ENCODE peak calls at places on chromosome 3, in eight cellular contexts. D is hepatocyte, I is neural progenitor cell, F is aorta, G is mesendoderm, K is IMR-90, R is right atrium auricular region, X is cardiac muscle cell. H is an unnamed sample.

GRCh38 chr3:188574885-188575284 is 420.9 kb downstream of the LPP start:
- DNase-seq in D (no peak), I (no peak), F (no peak), G (no peak), K (no peak), R (no peak), X (no peak), H (no peak)

GRCh38 chr3:122975163-122975923 is 52.2 kb downstream of the SEMA5B start:
- DNase-seq in D (peak), I (peak), F (peak), G (peak), K (peak), R (no peak), X (peak), H (no peak)

GRCh38 chr3:150495563-150496168 is 50.6 kb downstream of the SERP1 start:
- DNase-seq in D (peak), I (peak), F (no peak), G (peak), K (peak), R (no peak), X (peak), H (peak)

GRCh38 chr3:132966374-132966773 is 71.8 kb upstream of the TMEM108 start:
- DNase-seq in D (no peak), I (no peak), F (no peak), G (no peak), K (no peak), R (no peak), X (no peak), H (no peak)

GRCh38 chr3:155497930-155498647 is 204.6 kb upstream of the STRIT1 start:
- DNase-seq in D (no peak), I (no peak), F (no peak), G (no peak), K (peak), R (no peak), X (peak), H (no peak)

GRCh38 chr3:81395739-81396138 is 365.7 kb downstream of the GBE1 start:
- DNase-seq in D (peak), I (peak), F (no peak), G (peak), K (no peak), R (no peak), X (no peak), H (no peak)

GRCh38 chr3:195114786-195115597 is 156.0 kb downstream of the XXYLT1 start:
- DNase-seq in D (no peak), I (no peak), F (no peak), G (no peak), K (no peak), R (no peak), X (no peak), H (no peak)

GRCh38 chr3:163916596-163917560 is 1161.4 kb downstream of the SI start:
- DNase-seq in D (peak), I (peak), F (no peak), G (peak), K (no peak), R (no peak), X (no peak), H (peak)

GRCh38 chr3:53773586-53774368 is 72.4 kb downstream of the CHDH start:
- DNase-seq in D (peak), I (no peak), F (no peak), G (peak), K (peak), R (no peak), X (peak), H (no peak)

GRCh38 chr3:122858373-122858772 is 63.5 kb downstream of the SLC49A4 start:
- DNase-seq in D (peak), I (no peak), F (no peak), G (peak), K (peak), R (no peak), X (peak), H (peak)

GRCh38 chr3:129579991-129580390 is 26.5 kb downstream of the PLXND1 start:
- DNase-seq in D (no peak), I (no peak), F (no peak), G (no peak), K (no peak), R (no peak), X (no peak), H (no peak)

GRCh38 chr3:146739203-146739671 is 134.1 kb upstream of the PLSCR5 start:
- DNase-seq in D (no peak), I (no peak), F (no peak), G (no peak), K (no peak), R (no peak), X (no peak), H (no peak)

GRCh38 chr3:10351013-10351735 is 30.3 kb upstream of the SEC13 start:
- DNase-seq in D (no peak), I (peak), F (no peak), G (peak), K (no peak), R (no peak), X (no peak), H (peak)

GRCh38 chr3:189848636-189849035 is 217.4 kb downstream of the TP63 start:
- DNase-seq in D (no peak), I (no peak), F (no peak), G (no peak), K (no peak), R (no peak), X (peak), H (no peak)

GRCh38 chr3:186902154-186902553 is 28.2 kb upstream of the ST6GAL1 start:
- DNase-seq in D (no peak), I (no peak), F (no peak), G (peak), K (no peak), R (no peak), X (no peak), H (no peak)

GRCh38 chr3:28751864-28752263 is 403.2 kb upstream of the AZI2 start:
- DNase-seq in D (no peak), I (no peak), F (no peak), G (no peak), K (no peak), R (no peak), X (no peak), H (no peak)

GRCh38 chr3:122942241-122942640 is 85.3 kb downstream of the SEMA5B start:
- DNase-seq in D (no peak), I (no peak), F (no peak), G (no peak), K (no peak), R (no peak), X (no peak), H (no peak)

GRCh38 chr3:59551834-59552233 is 502.0 kb upstream of the CFAP20DC start:
- DNase-seq in D (no peak), I (no peak), F (no peak), G (no peak), K (no peak), R (no peak), X (no peak), H (no peak)

GRCh38 chr3:140246578-140246977 is 311.6 kb downstream of the CLSTN2 start:
- DNase-seq in D (no peak), I (no peak), F (no peak), G (peak), K (no peak), R (no peak), X (no peak), H (no peak)

GRCh38 chr3:35965908-35966307 is 326.6 kb downstream of the ARPP21 start:
- DNase-seq in D (peak), I (peak), F (no peak), G (peak), K (peak), R (no peak), X (peak), H (no peak)

GRCh38 chr3:195129644-195130492 is 141.1 kb downstream of the XXYLT1 start:
- DNase-seq in D (no peak), I (no peak), F (no peak), G (no peak), K (peak), R (no peak), X (no peak), H (no peak)

GRCh38 chr3:172520332-172520831 is 2.8 kb downstream of the TNFSF10 start:
- DNase-seq in D (no peak), I (no peak), F (no peak), G (no peak), K (peak), R (no peak), X (peak), H (no peak)

GRCh38 chr3:193040836-193041672 is 123.4 kb upstream of the MB21D2 start:
- DNase-seq in D (peak), I (peak), F (no peak), G (peak), K (peak), R (no peak), X (peak), H (peak)

GRCh38 chr3:27594096-27594690 is 110.0 kb upstream of the SLC4A7 start:
- DNase-seq in D (no peak), I (no peak), F (no peak), G (no peak), K (peak), R (no peak), X (peak), H (no peak)

GRCh38 chr3:168620854-168621253 is 525.1 kb upstream of the GOLIM4 start:
- DNase-seq in D (peak), I (peak), F (no peak), G (peak), K (no peak), R (no peak), X (peak), H (peak)

GRCh38 chr3:149967067-149967685 is 3.5 kb downstream of the PFN2 start:
- DNase-seq in D (peak), I (peak), F (no peak), G (peak), K (peak), R (no peak), X (peak), H (peak)

GRCh38 chr3:170044280-170044679 is 6.5 kb downstream of the GPR160 start:
- DNase-seq in D (no peak), I (no peak), F (no peak), G (no peak), K (no peak), R (no peak), X (no peak), H (no peak)

GRCh38 chr3:43923101-43923979 is 232.6 kb downstream of the ABHD5 start:
- DNase-seq in D (no peak), I (no peak), F (no peak), G (no peak), K (no peak), R (no peak), X (no peak), H (no peak)

GRCh38 chr3:179071161-179071568 is 444 bp downstream of the ZMAT3 start:
- DNase-seq in D (peak), I (no peak), F (peak), G (peak), K (peak), R (no peak), X (no peak), H (peak)

GRCh38 chr3:84987709-84988504 is 29.1 kb downstream of the CADM2 start:
- DNase-seq in D (peak), I (no peak), F (no peak), G (no peak), K (no peak), R (no peak), X (no peak), H (no peak)

GRCh38 chr3:118476885-118477618 is 557.6 kb downstream of the IGSF11 start:
- DNase-seq in D (no peak), I (no peak), F (no peak), G (no peak), K (no peak), R (no peak), X (no peak), H (no peak)

GRCh38 chr3:186060222-186060621 is 48.7 kb downstream of the ETV5 start:
- DNase-seq in D (no peak), I (no peak), F (no peak), G (no peak), K (no peak), R (no peak), X (no peak), H (no peak)

GRCh38 chr3:162719684-162720341 is 1223.2 kb downstream of the OTOL1 start:
- DNase-seq in D (peak), I (no peak), F (no peak), G (peak), K (peak), R (no peak), X (peak), H (no peak)

GRCh38 chr3:188583476-188584161 is 429.7 kb downstream of the LPP start:
- DNase-seq in D (peak), I (no peak), F (no peak), G (no peak), K (peak), R (no peak), X (peak), H (peak)

GRCh38 chr3:169189486-169189885 is 474.0 kb downstream of the MECOM start:
- DNase-seq in D (no peak), I (no peak), F (no peak), G (no peak), K (peak), R (no peak), X (no peak), H (no peak)

GRCh38 chr3:156120528-156121251 is at the start of gene KCNAB1:
- DNase-seq in D (no peak), I (no peak), F (no peak), G (no peak), K (no peak), R (no peak), X (no peak), H (no peak)

GRCh38 chr3:125154110-125154509 is 58.4 kb downstream of the SLC12A8 start:
- DNase-seq in D (no peak), I (no peak), F (no peak), G (no peak), K (no peak), R (peak), X (no peak), H (no peak)
- H3K27ac ChIP-seq in D (no peak), I (no peak), F (no peak), G (no peak), K (no peak), R (no peak), X (peak), H (no peak)

DNA sequence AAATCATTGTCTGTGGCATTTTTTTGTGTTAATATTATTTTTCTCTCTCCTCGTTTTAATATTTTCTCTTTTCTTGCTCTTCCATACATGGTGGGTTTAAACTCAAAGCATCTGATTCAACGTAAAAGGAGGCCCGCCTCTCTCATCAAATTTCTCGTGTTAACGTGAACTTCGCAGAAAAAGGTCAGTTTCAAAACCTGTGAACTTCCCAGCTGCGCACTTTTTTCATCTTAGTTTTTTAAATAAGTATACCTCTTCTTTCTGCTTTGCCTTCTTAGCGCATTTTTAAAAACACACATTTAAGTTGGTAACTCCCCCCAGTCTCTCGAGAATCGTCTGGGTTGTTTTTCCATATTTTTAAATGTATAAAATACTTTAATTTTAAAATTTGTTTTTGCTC is 9.1 kb downstream of the SHOX2 start:
- DNase-seq in D (no peak), I (no peak), F (no peak), G (no peak), K (no peak), R (no peak), X (no peak), H (no peak)
- H3K4me3 ChIP-seq in D (no peak), I (no peak), F (no peak), G (no peak), K (no peak), R (no peak), X (peak), H (no peak)

GRCh38 chr3:125050486-125051172 is 5.2 kb downstream of the HEG1 start:
- DNase-seq in D (no peak), I (no peak), F (no peak), G (no peak), K (no peak), R (no peak), X (no peak), H (no peak)

GRCh38 chr3:125051715-125052581 is 3.8 kb downstream of the HEG1 start:
- DNase-seq in D (no peak), I (peak), F (peak), G (peak), K (peak), R (peak), X (peak), H (peak)

GRCh38 chr3:125053304-125053699 is 2.5 kb downstream of the HEG1 start:
- DNase-seq in D (no peak), I (no peak), F (no peak), G (no peak), K (no peak), R (no peak), X (no peak), H (no peak)

GRCh38 chr3:125052671-125053303 is 3.0 kb downstream of the HEG1 start:
- DNase-seq in D (no peak), I (peak), F (peak), G (peak), K (peak), R (no peak), X (peak), H (no peak)

DNA sequence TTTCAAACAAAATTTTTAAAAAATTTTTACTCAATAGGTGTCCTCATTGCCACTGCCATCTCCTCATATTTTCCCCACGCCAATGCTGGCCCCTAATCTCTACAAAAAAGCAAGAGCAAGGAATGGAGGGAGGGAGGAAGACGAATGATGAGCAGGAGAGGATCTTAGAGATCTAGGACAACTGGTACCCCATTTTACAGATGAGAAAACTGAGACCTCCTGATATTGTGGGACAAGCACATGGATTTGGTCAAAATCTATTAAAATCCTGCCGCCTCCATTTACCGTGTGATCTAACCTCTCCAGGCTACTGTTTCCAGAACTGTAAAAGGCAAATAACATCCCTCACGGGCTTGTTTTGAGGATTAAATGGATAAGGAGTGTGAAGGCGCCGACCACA is 4.6 kb downstream of the HEG1 start:
- DNase-seq in D (no peak), I (no peak), F (no peak), G (no peak), K (no peak), R (no peak), X (no peak), H (no peak)
- H3K27ac ChIP-seq in D (peak), I (no peak), F (peak), G (peak), K (peak), R (peak), X (peak), H (peak)

GRCh38 chr3:49553690-49554634 is at the start of gene BSN:
- DNase-seq in D (peak), I (peak), F (peak), G (peak), K (peak), R (peak), X (peak), H (peak)

GRCh38 chr3:49554639-49555265 is 475 bp downstream of the BSN start:
- DNase-seq in D (peak), I (peak), F (peak), G (peak), K (peak), R (no peak), X (no peak), H (peak)

GRCh38 chr3:49556500-49557275 is 2.4 kb downstream of the BSN start:
- DNase-seq in D (no peak), I (no peak), F (no peak), G (no peak), K (no peak), R (no peak), X (no peak), H (no peak)

GRCh38 chr3:49552087-49552486 is 2.2 kb upstream of the BSN start:
- DNase-seq in D (no peak), I (no peak), F (no peak), G (no peak), K (no peak), R (no peak), X (no peak), H (no peak)

GRCh38 chr3:49553320-49553689 is 972 bp upstream of the BSN start:
- DNase-seq in D (no peak), I (no peak), F (no peak), G (peak), K (peak), R (no peak), X (peak), H (no peak)
- H3K4me3 ChIP-seq in D (peak), I (peak), F (no peak), G (no peak), K (peak), R (peak), X (peak), H (no peak)

DNA sequence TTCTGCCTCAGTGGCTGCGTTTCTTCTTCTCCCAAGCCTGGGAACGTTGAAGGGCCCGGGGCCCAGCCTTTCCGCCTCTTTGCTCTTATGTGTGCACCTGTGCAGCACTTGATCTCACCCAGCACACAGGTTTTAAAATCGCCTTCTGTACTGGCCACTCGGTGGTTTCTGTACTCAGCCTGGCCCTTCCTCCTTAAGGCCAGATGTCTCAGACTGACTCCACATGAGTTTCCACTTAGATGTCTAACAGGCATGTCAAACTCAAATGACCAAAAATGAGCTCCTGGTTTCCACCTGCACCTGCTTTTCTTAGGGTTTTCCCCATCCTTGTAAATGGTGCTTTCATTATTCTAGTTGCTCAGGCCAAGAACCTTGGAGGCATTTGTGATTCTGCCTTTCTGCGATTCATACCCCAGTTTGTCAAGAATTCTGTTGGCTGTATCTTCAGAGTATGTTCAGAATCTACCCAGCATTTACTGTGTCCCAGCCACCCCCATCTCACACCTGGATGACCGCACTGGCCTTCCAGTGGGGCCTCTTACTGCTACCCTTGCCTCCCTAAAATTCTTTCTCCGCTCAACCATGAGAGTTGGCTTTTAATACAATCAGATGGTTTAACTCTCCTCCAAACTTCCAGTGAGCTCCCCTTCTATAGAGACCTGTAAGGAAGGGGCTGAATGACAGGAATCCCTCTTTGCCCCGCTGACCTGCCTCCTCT is 2.2 kb upstream of the TRAK1 start:
- DNase-seq in D (no peak), I (no peak), F (no peak), G (no peak), K (no peak), R (no peak), X (no peak), H (no peak)
- H3K27ac ChIP-seq in D (no peak), I (no peak), F (no peak), G (no peak), K (no peak), R (no peak), X (no peak), H (no peak)

GRCh38 chr3:46419816-46420215 is 12.8 kb downstream of the CCRL2 start:
- DNase-seq in D (no peak), I (no peak), F (no peak), G (no peak), K (no peak), R (no peak), X (no peak), H (no peak)
- H3K4me3 ChIP-seq in D (no peak), I (no peak), F (no peak), G (no peak), K (no peak), R (no peak), X (no peak), H (no peak)

GRCh38 chr3:182711853-182712252 is 81.5 kb upstream of the ATP11B start:
- DNase-seq in D (no peak), I (no peak), F (no peak), G (no peak), K (no peak), R (no peak), X (no peak), H (no peak)

GRCh38 chr3:182710557-182711157 is 82.6 kb upstream of the ATP11B start:
- DNase-seq in D (peak), I (peak), F (no peak), G (peak), K (peak), R (no peak), X (peak), H (peak)

GRCh38 chr3:182708810-182709209 is 84.5 kb upstream of the ATP11B start:
- DNase-seq in D (no peak), I (no peak), F (no peak), G (no peak), K (no peak), R (no peak), X (no peak), H (no peak)

GRCh38 chr3:182709306-182709705 is 84.0 kb upstream of the ATP11B start:
- DNase-seq in D (no peak), I (no peak), F (no peak), G (no peak), K (no peak), R (no peak), X (no peak), H (no peak)

GRCh38 chr3:182711261-182711683 is 82.0 kb upstream of the ATP11B start:
- DNase-seq in D (no peak), I (no peak), F (no peak), G (peak), K (no peak), R (no peak), X (no peak), H (peak)
- H3K27ac ChIP-seq in D (peak), I (no peak), F (no peak), G (no peak), K (no peak), R (no peak), X (no peak), H (peak)

H was measured in small intestine.